ENCODE peak calls at places on chromosome 19, in ten cellular contexts. One of them, this sample, is unnamed.

GRCh38 chr19:12800873-12801465 is 631 bp downstream of the PRDX2 start:
- DNase-seq in HFF-Myc: no peak
- DNase-seq in mesothelial cell of epicardium: no peak
- DNase-seq in AG09319: no peak
- DNase-seq in HTR-8/SVneo: no peak
- DNase-seq in K562: peak
- DNase-seq in kidney tubule cell: peak
- DNase-seq in aorta: peak
- DNase-seq in tibial nerve: no peak
- DNase-seq in fibroblast of mammary gland: no peak
- DNase-seq in this sample: no peak

GRCh38 chr19:49856574-49857021 is 5.6 kb downstream of the PTOV1 start:
- DNase-seq in HFF-Myc: no peak
- DNase-seq in mesothelial cell of epicardium: no peak
- DNase-seq in AG09319: no peak
- DNase-seq in HTR-8/SVneo: no peak
- DNase-seq in K562: no peak
- DNase-seq in kidney tubule cell: no peak
- DNase-seq in aorta: no peak
- DNase-seq in tibial nerve: no peak
- DNase-seq in fibroblast of mammary gland: no peak
- DNase-seq in this sample: no peak

GRCh38 chr19:42397315-42398166 is 7.4 kb upstream of the CNFN start:
- DNase-seq in HFF-Myc: no peak
- DNase-seq in mesothelial cell of epicardium: no peak
- DNase-seq in AG09319: no peak
- DNase-seq in HTR-8/SVneo: no peak
- DNase-seq in K562: no peak
- DNase-seq in kidney tubule cell: peak
- DNase-seq in aorta: no peak
- DNase-seq in tibial nerve: no peak
- DNase-seq in fibroblast of mammary gland: peak
- DNase-seq in this sample: no peak

GRCh38 chr19:11364935-11365334 is 9.5 kb upstream of the SWSAP1 start:
- DNase-seq in HFF-Myc: no peak
- DNase-seq in mesothelial cell of epicardium: no peak
- DNase-seq in AG09319: no peak
- DNase-seq in HTR-8/SVneo: no peak
- DNase-seq in K562: no peak
- DNase-seq in kidney tubule cell: no peak
- DNase-seq in aorta: no peak
- DNase-seq in tibial nerve: no peak
- DNase-seq in fibroblast of mammary gland: no peak
- DNase-seq in this sample: no peak

GRCh38 chr19:12868540-12869112 is 12.6 kb downstream of the DNASE2 start:
- DNase-seq in HFF-Myc: no peak
- DNase-seq in mesothelial cell of epicardium: no peak
- DNase-seq in AG09319: no peak
- DNase-seq in HTR-8/SVneo: no peak
- DNase-seq in K562: peak
- DNase-seq in kidney tubule cell: no peak
- DNase-seq in aorta: no peak
- DNase-seq in tibial nerve: no peak
- DNase-seq in fibroblast of mammary gland: no peak
- DNase-seq in this sample: no peak

GRCh38 chr19:42323852-42324654 is 1.4 kb upstream of the MEGF8 start:
- DNase-seq in HFF-Myc: no peak
- DNase-seq in mesothelial cell of epicardium: no peak
- DNase-seq in AG09319: no peak
- DNase-seq in HTR-8/SVneo: no peak
- DNase-seq in K562: no peak
- DNase-seq in kidney tubule cell: no peak
- DNase-seq in aorta: no peak
- DNase-seq in tibial nerve: no peak
- DNase-seq in fibroblast of mammary gland: no peak
- DNase-seq in this sample: no peak

GRCh38 chr19:33460221-33460908 is 61.2 kb downstream of the PEPD start:
- DNase-seq in HFF-Myc: no peak
- DNase-seq in mesothelial cell of epicardium: no peak
- DNase-seq in AG09319: no peak
- DNase-seq in HTR-8/SVneo: no peak
- DNase-seq in K562: no peak
- DNase-seq in kidney tubule cell: no peak
- DNase-seq in aorta: peak
- DNase-seq in tibial nerve: no peak
- DNase-seq in fibroblast of mammary gland: no peak
- DNase-seq in this sample: no peak

GRCh38 chr19:46296722-46297431 is at the start of gene HIF3A:
- DNase-seq in HFF-Myc: no peak
- DNase-seq in mesothelial cell of epicardium: peak
- DNase-seq in AG09319: no peak
- DNase-seq in HTR-8/SVneo: no peak
- DNase-seq in K562: peak
- DNase-seq in kidney tubule cell: no peak
- DNase-seq in aorta: peak
- DNase-seq in tibial nerve: peak
- DNase-seq in fibroblast of mammary gland: peak
- DNase-seq in this sample: no peak

GRCh38 chr19:53927745-53928144 is 18.7 kb downstream of the CACNG7 start:
- DNase-seq in HFF-Myc: peak
- DNase-seq in mesothelial cell of epicardium: peak
- DNase-seq in AG09319: peak
- DNase-seq in HTR-8/SVneo: peak
- DNase-seq in K562: peak
- DNase-seq in kidney tubule cell: peak
- DNase-seq in aorta: no peak
- DNase-seq in tibial nerve: no peak
- DNase-seq in fibroblast of mammary gland: peak
- DNase-seq in this sample: no peak

GRCh38 chr19:35479278-35479677 is 11.0 kb downstream of the KRTDAP start:
- DNase-seq in HFF-Myc: no peak
- DNase-seq in mesothelial cell of epicardium: no peak
- DNase-seq in AG09319: no peak
- DNase-seq in HTR-8/SVneo: no peak
- DNase-seq in K562: peak
- DNase-seq in kidney tubule cell: no peak
- DNase-seq in aorta: no peak
- DNase-seq in tibial nerve: no peak
- DNase-seq in fibroblast of mammary gland: no peak
- DNase-seq in this sample: no peak